ENCODE peak calls at places on chromosomes 13 and 19, in five cellular contexts. G, X, A, Y and R are unnamed samples.

GRCh38 chr19:12648088-12648487 is 18.5 kb downstream of the MAN2B1 start:
- DNase-seq in G (peak), Y (no peak), A (no peak), X (no peak), R (no peak)

GRCh38 chr19:45900661-45901431 is 1.6 kb downstream of the MYPOP start:
- DNase-seq in G (no peak), A (no peak), Y (no peak), X (no peak), R (no peak)

GRCh38 chr13:48437381-48437780 is 24.5 kb upstream of the LPAR6 start:
- DNase-seq in X (no peak), G (no peak), A (no peak), Y (no peak), R (no peak)

GRCh38 chr19:56953411-56953810 is 112.9 kb upstream of the PEG3 start:
- DNase-seq in Y (no peak), X (no peak), G (no peak), A (no peak), R (no peak)

GRCh38 chr19:42928896-42929295 is 8.1 kb downstream of the PSG7 start:
- DNase-seq in Y (no peak), G (no peak), A (no peak), X (no peak), R (no peak)

GRCh38 chr13:72061613-72062012 is 194.6 kb upstream of the DACH1 start:
- DNase-seq in X (no peak), G (no peak), Y (no peak), A (no peak), R (no peak)

GRCh38 chr13:93098972-93099371 is 127.6 kb upstream of the GPC6 start:
- DNase-seq in X (no peak), G (no peak), A (no peak), Y (no peak), R (no peak)

GRCh38 chr19:6219592-6220290 is 60.0 kb downstream of the MLLT1 start:
- DNase-seq in X (no peak), A (no peak), G (no peak), Y (no peak), R (no peak)

GRCh38 chr19:40465025-40465780 is at the start of gene BLVRB:
- DNase-seq in Y (peak), G (no peak), X (no peak), A (no peak), R (no peak)

GRCh38 chr13:59279024-59279423 is 884.7 kb downstream of the DIAPH3 start:
- DNase-seq in X (no peak), A (no peak), G (no peak), Y (no peak), R (no peak)

GRCh38 chr13:38657191-38657590 is 29.7 kb upstream of the FREM2 start:
- DNase-seq in A (no peak), X (no peak), G (no peak), Y (no peak), R (no peak)

GRCh38 chr19:2426661-2427322 is 594 bp downstream of the TIMM13 start:
- DNase-seq in G (peak), A (peak), X (no peak), Y (peak), R (peak)

GRCh38 chr19:17841371-17841809 is 6.4 kb downstream of the JAK3 start:
- DNase-seq in Y (no peak), A (no peak), X (no peak), G (no peak), R (no peak)

GRCh38 chr19:4794971-4795370 is 3.4 kb downstream of the FEM1A start:
- DNase-seq in G (no peak), A (no peak), X (no peak), Y (no peak), R (no peak)

GRCh38 chr19:9836021-9836420 is 903 bp downstream of the PIN1 start:
- DNase-seq in A (no peak), G (no peak), X (no peak), Y (no peak), R (no peak)

GRCh38 chr13:109410868-109411267 is 375.5 kb downstream of the IRS2 start:
- DNase-seq in Y (no peak), G (no peak), X (no peak), A (no peak), R (no peak)

GRCh38 chr19:5926641-5927438 is 12.8 kb downstream of the CAPS start:
- DNase-seq in A (no peak), G (no peak), X (no peak), Y (no peak), R (no peak)

GRCh38 chr13:71877280-71877653 is 10.3 kb upstream of the DACH1 start:
- DNase-seq in G (no peak), X (no peak), A (peak), Y (no peak), R (no peak)

GRCh38 chr19:1270168-1270853 is 1.2 kb downstream of the CIRBP start:
- DNase-seq in A (no peak), G (no peak), Y (no peak), X (no peak), R (no peak)

GRCh38 chr19:15091918-15092753 is 10.1 kb downstream of the OR1I1 start:
- DNase-seq in X (no peak), Y (peak), G (peak), A (peak), R (peak)

GRCh38 chr13:98370806-98371553 is 193.9 kb upstream of the RNF113B start:
- DNase-seq in A (peak), G (no peak), Y (no peak), X (no peak), R (no peak)

GRCh38 chr19:14116918-14117578 is 514 bp downstream of the PRKACA start:
- DNase-seq in Y (no peak), A (no peak), G (peak), X (no peak), R (no peak)

GRCh38 chr13:97259787-97260641 is 37.9 kb downstream of the MBNL2 start:
- DNase-seq in X (no peak), A (no peak), G (peak), Y (peak), R (no peak)

GRCh38 chr19:55586976-55587668 is 6.5 kb upstream of the ZNF579 start:
- DNase-seq in G (peak), X (peak), Y (peak), A (peak), R (peak)

GRCh38 chr13:48505597-48506091 is 27.2 kb downstream of the RCBTB2 start:
- DNase-seq in Y (no peak), X (peak), A (no peak), G (no peak), R (no peak)

GRCh38 chr19:5823579-5824281 is 15.8 kb downstream of the FUT6 start:
- DNase-seq in X (no peak), Y (no peak), G (peak), A (peak), R (no peak)

GRCh38 chr19:29040951-29041350 is 172.0 kb downstream of the UQCRFS1 start:
- DNase-seq in X (no peak), A (no peak), Y (no peak), G (no peak), R (no peak)

GRCh38 chr19:41172297-41173164 is 20.5 kb upstream of the CYP2S1 start:
- DNase-seq in G (no peak), X (no peak), Y (no peak), A (no peak), R (no peak)

DNA sequence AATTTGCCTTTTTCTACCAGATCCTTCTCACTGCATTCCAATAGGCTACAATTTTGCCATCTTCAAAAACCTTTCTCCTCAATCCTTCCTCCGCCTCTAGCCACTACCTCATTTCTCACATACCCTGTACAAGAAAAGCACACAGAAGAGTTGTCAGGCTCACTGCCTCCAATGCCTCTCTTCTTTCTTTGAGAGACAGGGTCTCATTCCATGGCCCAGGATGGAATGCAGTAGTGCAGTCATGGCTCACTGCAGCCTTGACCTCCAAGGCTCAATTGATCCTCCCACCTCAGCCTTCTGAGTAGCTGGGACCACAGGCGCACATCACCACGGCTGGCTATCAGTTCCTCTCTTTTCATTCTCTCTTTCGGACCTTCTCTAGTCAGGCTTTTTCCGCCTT is 36.8 kb upstream of the FXYD3 start:
- DNase-seq in X (no peak), Y (no peak), G (no peak), A (no peak), R (no peak)
- TF ChIP-seq SIN3A in X (no peak), Y (no peak), G (no peak), A (no peak), R (no peak)

GRCh38 chr13:34894756-34895155 is 47.3 kb upstream of the NBEA start:
- DNase-seq in G (no peak), Y (peak), X (no peak), A (no peak), R (no peak)
- TF ChIP-seq ATF3 in G (no peak), Y (no peak), X (no peak), A (no peak), R (no peak)

DNA sequence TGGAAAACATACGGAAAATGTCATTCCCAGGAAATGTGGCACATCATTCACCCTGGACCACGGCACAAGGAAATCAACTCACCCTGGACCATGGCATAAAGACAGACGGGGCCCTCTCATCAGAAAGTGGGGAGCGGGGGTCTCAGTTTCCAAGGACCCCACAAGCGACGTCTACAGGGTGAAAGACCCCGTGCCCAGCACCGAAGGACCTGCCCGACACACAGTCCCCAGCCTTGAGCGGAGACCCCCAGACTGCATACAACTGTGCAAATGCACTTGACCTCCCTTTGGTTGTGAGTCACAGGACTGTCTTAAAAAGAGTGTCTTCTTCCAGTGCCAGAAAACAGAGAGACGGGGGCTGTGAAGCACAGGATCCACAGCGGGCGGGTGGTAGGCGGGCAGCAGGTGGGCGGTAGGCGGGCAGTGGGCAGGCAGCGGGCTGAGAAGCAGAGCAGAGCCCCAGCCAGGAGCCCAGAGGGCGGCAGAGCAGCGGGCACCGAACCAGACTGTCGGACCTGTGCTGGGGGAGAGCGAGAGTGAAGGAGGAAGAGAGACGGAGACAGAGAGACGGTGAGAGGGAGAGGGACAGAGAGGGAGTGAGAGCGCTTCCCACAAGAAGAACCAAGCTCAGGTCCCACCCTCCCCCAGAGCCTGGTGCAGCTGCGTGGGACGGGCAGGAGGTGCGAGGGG is 30.4 kb downstream of the RASA3 start:
- DNase-seq in Y (no peak), X (no peak), G (no peak), A (no peak), R (no peak)
- TF ChIP-seq SIN3A in Y (no peak), X (no peak), G (no peak), A (no peak), R (no peak)

GRCh38 chr13:99730403-99730802 is 229.1 kb downstream of the TM9SF2 start:
- DNase-seq in G (no peak), X (no peak), Y (no peak), A (no peak), R (no peak)
- TF ChIP-seq ATF3 in G (no peak), X (no peak), Y (no peak), A (no peak), R (no peak)

GRCh38 chr13:113833111-113833830 is 30.6 kb downstream of the GAS6 start:
- DNase-seq in Y (no peak), G (no peak), X (no peak), A (no peak), R (no peak)
- TF ChIP-seq SIN3A in Y (no peak), G (no peak), X (no peak), A (no peak), R (no peak)

GRCh38 chr13:21061077-21061945 is at the start of gene LATS2:
- DNase-seq in Y (peak), X (peak), G (peak), A (peak), R (peak)

GRCh38 chr13:21060827-21061076 is 634 bp downstream of the LATS2 start:
- DNase-seq in G (no peak), X (no peak), Y (no peak), A (no peak), R (no peak)

GRCh38 chr13:21058361-21058760 is 3.0 kb downstream of the LATS2 start:
- DNase-seq in X (no peak), Y (no peak), A (no peak), G (no peak), R (no peak)

GRCh38 chr13:21063031-21063430 is 1.6 kb upstream of the LATS2 start:
- DNase-seq in Y (no peak), A (peak), G (no peak), X (no peak), R (no peak)

DNA sequence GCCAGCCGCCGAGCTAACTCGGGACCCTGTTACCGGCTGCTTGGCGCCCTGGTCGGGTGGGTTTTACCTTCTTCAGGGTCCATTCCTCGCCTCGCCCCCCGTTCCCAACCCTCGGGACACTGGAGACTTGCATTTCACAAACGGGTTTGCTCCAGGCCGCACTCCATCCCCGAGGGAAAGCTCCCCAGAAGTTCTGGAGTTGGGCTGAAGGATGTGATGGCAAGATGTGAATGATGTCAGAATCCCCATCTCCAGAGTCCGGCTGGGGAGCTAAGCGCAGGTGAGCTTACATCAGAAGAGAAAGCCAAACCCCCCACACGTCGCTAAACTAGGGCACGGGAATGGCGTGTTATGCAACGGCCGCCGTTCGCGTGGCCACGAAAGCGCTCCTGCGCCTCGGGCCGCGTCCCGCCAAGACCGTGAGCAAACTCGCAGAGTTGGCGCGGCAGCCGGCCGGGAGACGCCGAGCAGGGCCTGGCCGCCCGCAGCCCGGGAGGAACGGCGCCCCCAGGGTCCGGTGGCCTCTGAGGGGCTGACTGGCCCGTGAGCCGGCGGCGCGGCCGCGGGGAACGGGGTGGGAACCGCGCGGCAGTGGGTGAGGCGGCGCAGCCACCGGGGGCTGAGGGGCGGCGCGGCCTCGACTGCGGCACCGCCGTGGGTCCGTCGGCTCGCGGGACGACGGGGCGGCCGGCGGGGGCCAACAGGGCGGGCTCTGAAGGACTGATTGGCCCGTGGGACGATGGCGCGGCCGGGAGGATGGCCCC is 1.1 kb downstream of the LATS2 start:
- DNase-seq in X (no peak), A (peak), Y (no peak), G (no peak), R (no peak)
- TF ChIP-seq ATF3 in X (no peak), A (no peak), Y (no peak), G (no peak), R (no peak)